ENCODE peak calls at places on chromosomes 6 and 20, in ten cellular contexts. One of them, this sample, is unnamed.

GRCh38 chr6:53018443-53018842 is 23.4 kb upstream of the GSTA4 start:
- DNase-seq in heart right ventricle: no peak
- DNase-seq in neural progenitor cell: no peak
- DNase-seq in GM23338: no peak
- DNase-seq in prostate gland: no peak
- DNase-seq in cardiac muscle cell: no peak
- DNase-seq in colonic mucosa: no peak
- DNase-seq in CD8-positive, alpha-beta T cell: no peak
- DNase-seq in endothelial cell of umbilical vein: no peak
- DNase-seq in OCI-LY7: no peak
- DNase-seq in this sample: no peak

GRCh38 chr6:15518878-15519277 is 143.9 kb downstream of the DTNBP1 start:
- DNase-seq in GM23338: no peak
- DNase-seq in neural progenitor cell: no peak
- DNase-seq in heart right ventricle: no peak
- DNase-seq in colonic mucosa: no peak
- DNase-seq in CD8-positive, alpha-beta T cell: no peak
- DNase-seq in prostate gland: no peak
- DNase-seq in endothelial cell of umbilical vein: no peak
- DNase-seq in cardiac muscle cell: no peak
- DNase-seq in OCI-LY7: no peak
- DNase-seq in this sample: no peak

GRCh38 chr6:23111984-23112383 is 542.6 kb downstream of the HDGFL1 start:
- DNase-seq in heart right ventricle: no peak
- DNase-seq in CD8-positive, alpha-beta T cell: no peak
- DNase-seq in GM23338: no peak
- DNase-seq in endothelial cell of umbilical vein: no peak
- DNase-seq in cardiac muscle cell: no peak
- DNase-seq in prostate gland: no peak
- DNase-seq in colonic mucosa: no peak
- DNase-seq in neural progenitor cell: no peak
- DNase-seq in OCI-LY7: no peak
- DNase-seq in this sample: no peak

GRCh38 chr6:161400650-161401049 is 126.8 kb upstream of the AGPAT4 start:
- DNase-seq in colonic mucosa: no peak
- DNase-seq in cardiac muscle cell: no peak
- DNase-seq in endothelial cell of umbilical vein: no peak
- DNase-seq in CD8-positive, alpha-beta T cell: no peak
- DNase-seq in neural progenitor cell: no peak
- DNase-seq in heart right ventricle: no peak
- DNase-seq in OCI-LY7: no peak
- DNase-seq in prostate gland: no peak
- DNase-seq in GM23338: no peak
- DNase-seq in this sample: no peak

GRCh38 chr20:59662161-59662560 is 57.8 kb downstream of the PHACTR3 start:
- DNase-seq in OCI-LY7: no peak
- DNase-seq in endothelial cell of umbilical vein: no peak
- DNase-seq in heart right ventricle: no peak
- DNase-seq in CD8-positive, alpha-beta T cell: no peak
- DNase-seq in cardiac muscle cell: no peak
- DNase-seq in neural progenitor cell: no peak
- DNase-seq in GM23338: no peak
- DNase-seq in colonic mucosa: peak; percentile 3
- DNase-seq in prostate gland: no peak
- DNase-seq in this sample: no peak

GRCh38 chr6:110217255-110217654 is 37.0 kb downstream of the CDC40 start:
- DNase-seq in OCI-LY7: no peak
- DNase-seq in CD8-positive, alpha-beta T cell: no peak
- DNase-seq in neural progenitor cell: no peak
- DNase-seq in cardiac muscle cell: no peak
- DNase-seq in GM23338: peak; percentile 27
- DNase-seq in prostate gland: no peak
- DNase-seq in endothelial cell of umbilical vein: no peak
- DNase-seq in heart right ventricle: no peak
- DNase-seq in colonic mucosa: no peak
- DNase-seq in this sample: no peak

GRCh38 chr6:37956711-37957110 is 137.2 kb downstream of the ZFAND3 start:
- DNase-seq in prostate gland: no peak
- DNase-seq in neural progenitor cell: no peak
- DNase-seq in heart right ventricle: peak; percentile 21
- DNase-seq in CD8-positive, alpha-beta T cell: no peak
- DNase-seq in cardiac muscle cell: no peak
- DNase-seq in GM23338: no peak
- DNase-seq in endothelial cell of umbilical vein: peak; percentile 12
- DNase-seq in OCI-LY7: no peak
- DNase-seq in colonic mucosa: no peak
- DNase-seq in this sample: no peak

GRCh38 chr6:10099086-10099499 is 315.8 kb downstream of the TFAP2A start:
- DNase-seq in prostate gland: peak; percentile 72
- DNase-seq in heart right ventricle: no peak
- DNase-seq in endothelial cell of umbilical vein: no peak
- DNase-seq in GM23338: peak; percentile 41
- DNase-seq in cardiac muscle cell: peak; percentile 48
- DNase-seq in colonic mucosa: peak; percentile 17
- DNase-seq in OCI-LY7: no peak
- DNase-seq in CD8-positive, alpha-beta T cell: no peak
- DNase-seq in neural progenitor cell: no peak
- DNase-seq in this sample: no peak

GRCh38 chr6:2875840-2876207 is 27.3 kb downstream of the SERPINB9 start:
- DNase-seq in neural progenitor cell: peak; percentile 34
- DNase-seq in CD8-positive, alpha-beta T cell: no peak
- DNase-seq in colonic mucosa: peak; percentile 64
- DNase-seq in cardiac muscle cell: no peak
- DNase-seq in GM23338: peak; percentile 70
- DNase-seq in OCI-LY7: peak; percentile 51
- DNase-seq in prostate gland: no peak
- DNase-seq in heart right ventricle: no peak
- DNase-seq in endothelial cell of umbilical vein: peak; percentile 33
- DNase-seq in this sample: no peak

GRCh38 chr20:38114353-38114791 is 50.7 kb downstream of the TGM2 start:
- DNase-seq in cardiac muscle cell: no peak
- DNase-seq in OCI-LY7: no peak
- DNase-seq in CD8-positive, alpha-beta T cell: no peak
- DNase-seq in endothelial cell of umbilical vein: no peak
- DNase-seq in neural progenitor cell: no peak
- DNase-seq in colonic mucosa: no peak
- DNase-seq in heart right ventricle: peak; percentile 3
- DNase-seq in GM23338: no peak
- DNase-seq in prostate gland: no peak
- DNase-seq in this sample: no peak

GRCh38 chr6:90123796-90124195 is 172.8 kb downstream of the BACH2 start:
- DNase-seq in cardiac muscle cell: no peak
- DNase-seq in neural progenitor cell: no peak
- DNase-seq in prostate gland: no peak
- DNase-seq in endothelial cell of umbilical vein: no peak
- DNase-seq in heart right ventricle: no peak
- DNase-seq in colonic mucosa: no peak
- DNase-seq in CD8-positive, alpha-beta T cell: no peak
- DNase-seq in OCI-LY7: no peak
- DNase-seq in GM23338: no peak
- DNase-seq in this sample: no peak

GRCh38 chr6:11833626-11834592 is 55.3 kb upstream of the ADTRP start:
- DNase-seq in neural progenitor cell: no peak
- DNase-seq in GM23338: peak; percentile 45
- DNase-seq in prostate gland: no peak
- DNase-seq in CD8-positive, alpha-beta T cell: no peak
- DNase-seq in OCI-LY7: no peak
- DNase-seq in endothelial cell of umbilical vein: no peak
- DNase-seq in heart right ventricle: no peak
- DNase-seq in cardiac muscle cell: no peak
- DNase-seq in colonic mucosa: no peak
- DNase-seq in this sample: no peak

GRCh38 chr6:107418118-107418517 is 41.2 kb downstream of the PDSS2 start:
- DNase-seq in GM23338: peak; percentile 77
- DNase-seq in neural progenitor cell: peak; percentile 20
- DNase-seq in endothelial cell of umbilical vein: no peak
- DNase-seq in OCI-LY7: peak; percentile 19
- DNase-seq in heart right ventricle: no peak
- DNase-seq in prostate gland: no peak
- DNase-seq in CD8-positive, alpha-beta T cell: no peak
- DNase-seq in cardiac muscle cell: no peak
- DNase-seq in colonic mucosa: no peak
- DNase-seq in this sample: no peak

GRCh38 chr20:39676857-39677351 is 714.8 kb downstream of the DHX35 start:
- DNase-seq in neural progenitor cell: peak; percentile 18
- DNase-seq in heart right ventricle: no peak
- DNase-seq in colonic mucosa: peak; percentile 20
- DNase-seq in prostate gland: peak; percentile 67
- DNase-seq in OCI-LY7: no peak
- DNase-seq in endothelial cell of umbilical vein: peak; percentile 47
- DNase-seq in CD8-positive, alpha-beta T cell: no peak
- DNase-seq in GM23338: peak; percentile 51
- DNase-seq in cardiac muscle cell: no peak
- DNase-seq in this sample: no peak

GRCh38 chr20:4973330-4974097 is 27.8 kb downstream of the SLC23A2 start:
- DNase-seq in neural progenitor cell: no peak
- DNase-seq in endothelial cell of umbilical vein: peak; percentile 95
- DNase-seq in GM23338: no peak
- DNase-seq in cardiac muscle cell: no peak
- DNase-seq in prostate gland: no peak
- DNase-seq in OCI-LY7: peak; percentile 39
- DNase-seq in colonic mucosa: peak; percentile 26
- DNase-seq in CD8-positive, alpha-beta T cell: no peak
- DNase-seq in heart right ventricle: peak; percentile 8
- DNase-seq in this sample: no peak

GRCh38 chr6:102114402-102114801 is 720.9 kb downstream of the GRIK2 start:
- DNase-seq in endothelial cell of umbilical vein: no peak
- DNase-seq in neural progenitor cell: peak; percentile 29
- DNase-seq in GM23338: peak; percentile 72
- DNase-seq in prostate gland: no peak
- DNase-seq in cardiac muscle cell: peak; percentile 45
- DNase-seq in heart right ventricle: no peak
- DNase-seq in colonic mucosa: no peak
- DNase-seq in CD8-positive, alpha-beta T cell: no peak
- DNase-seq in OCI-LY7: peak; percentile 20
- DNase-seq in this sample: no peak

DNA sequence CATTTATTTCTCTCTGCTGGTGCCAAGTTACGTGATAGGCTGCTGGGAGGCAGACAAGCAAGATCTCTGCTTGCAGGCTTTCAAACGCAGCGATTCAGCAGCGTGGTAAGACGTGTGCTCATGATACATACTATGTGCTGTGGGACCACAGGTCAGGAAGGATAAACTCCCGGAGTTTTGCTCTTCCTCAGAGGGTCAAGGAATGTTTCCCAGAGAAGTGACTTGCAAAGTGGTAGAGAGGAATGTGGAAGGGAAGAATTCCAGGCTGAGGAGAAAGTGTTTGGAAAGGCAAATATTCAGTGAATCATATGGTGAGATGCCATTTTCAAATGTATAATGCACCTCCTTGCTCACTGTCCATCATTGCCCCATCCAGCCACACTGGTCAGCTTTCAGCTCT is 46.5 kb downstream of the UTRN start:
- DNase-seq in GM23338: peak; percentile 79
- DNase-seq in CD8-positive, alpha-beta T cell: no peak
- DNase-seq in neural progenitor cell: no peak
- DNase-seq in OCI-LY7: no peak
- DNase-seq in cardiac muscle cell: no peak
- DNase-seq in colonic mucosa: no peak
- DNase-seq in prostate gland: no peak
- DNase-seq in heart right ventricle: no peak
- DNase-seq in endothelial cell of umbilical vein: no peak
- DNase-seq in this sample: no peak
- H3K4me3 ChIP-seq in GM23338: peak overlapping the region; percentile 39
- H3K4me3 ChIP-seq in CD8-positive, alpha-beta T cell: no peak overlapping the region
- H3K4me3 ChIP-seq in neural progenitor cell: no peak overlapping the region
- H3K4me3 ChIP-seq in OCI-LY7: no peak overlapping the region
- H3K4me3 ChIP-seq in cardiac muscle cell: no peak overlapping the region
- H3K4me3 ChIP-seq in colonic mucosa: no peak overlapping the region
- H3K4me3 ChIP-seq in prostate gland: peak overlapping the region; percentile 2
- H3K4me3 ChIP-seq in heart right ventricle: no peak overlapping the region
- H3K4me3 ChIP-seq in endothelial cell of umbilical vein: no peak overlapping the region
- H3K4me3 ChIP-seq in this sample: peak overlapping the region; percentile 30

GRCh38 chr6:158680441-158680840 is 30.6 kb downstream of the SYTL3 start:
- DNase-seq in heart right ventricle: no peak
- DNase-seq in CD8-positive, alpha-beta T cell: no peak
- DNase-seq in neural progenitor cell: no peak
- DNase-seq in prostate gland: no peak
- DNase-seq in colonic mucosa: no peak
- DNase-seq in OCI-LY7: no peak
- DNase-seq in GM23338: no peak
- DNase-seq in endothelial cell of umbilical vein: no peak
- DNase-seq in cardiac muscle cell: no peak
- DNase-seq in this sample: no peak
- H3K27ac ChIP-seq in heart right ventricle: no peak overlapping the region
- H3K27ac ChIP-seq in CD8-positive, alpha-beta T cell: no peak overlapping the region
- H3K27ac ChIP-seq in neural progenitor cell: no peak overlapping the region
- H3K27ac ChIP-seq in prostate gland: no peak overlapping the region
- H3K27ac ChIP-seq in colonic mucosa: no peak overlapping the region
- H3K27ac ChIP-seq in OCI-LY7: no peak overlapping the region
- H3K27ac ChIP-seq in GM23338: no peak overlapping the region
- H3K27ac ChIP-seq in endothelial cell of umbilical vein: no peak overlapping the region
- H3K27ac ChIP-seq in cardiac muscle cell: no peak overlapping the region
- H3K27ac ChIP-seq in this sample: no peak overlapping the region

GRCh38 chr6:125802943-125803377 is 12.2 kb downstream of the NCOA7 start:
- DNase-seq in endothelial cell of umbilical vein: peak; percentile 96
- DNase-seq in prostate gland: no peak
- DNase-seq in colonic mucosa: no peak
- DNase-seq in OCI-LY7: peak; percentile 35
- DNase-seq in GM23338: no peak
- DNase-seq in cardiac muscle cell: no peak
- DNase-seq in CD8-positive, alpha-beta T cell: no peak
- DNase-seq in heart right ventricle: no peak
- DNase-seq in neural progenitor cell: no peak
- DNase-seq in this sample: no peak
- H3K4me1 ChIP-seq in endothelial cell of umbilical vein: peaks cover 33% of the 10 kb centered on the region
- H3K4me1 ChIP-seq in prostate gland: no peaks in the 10 kb centered on the region
- H3K4me1 ChIP-seq in colonic mucosa: no peaks in the 10 kb centered on the region
- H3K4me1 ChIP-seq in OCI-LY7: peaks cover 97% of the 10 kb centered on the region
- H3K4me1 ChIP-seq in GM23338: no peaks in the 10 kb centered on the region
- H3K4me1 ChIP-seq in cardiac muscle cell: no peaks in the 10 kb centered on the region
- H3K4me1 ChIP-seq in CD8-positive, alpha-beta T cell: no peaks in the 10 kb centered on the region
- H3K4me1 ChIP-seq in heart right ventricle: peaks cover 8% of the 10 kb centered on the region
- H3K4me1 ChIP-seq in neural progenitor cell: no peaks in the 10 kb centered on the region
- H3K4me1 ChIP-seq in this sample: peaks cover 38% of the 10 kb centered on the region

DNA sequence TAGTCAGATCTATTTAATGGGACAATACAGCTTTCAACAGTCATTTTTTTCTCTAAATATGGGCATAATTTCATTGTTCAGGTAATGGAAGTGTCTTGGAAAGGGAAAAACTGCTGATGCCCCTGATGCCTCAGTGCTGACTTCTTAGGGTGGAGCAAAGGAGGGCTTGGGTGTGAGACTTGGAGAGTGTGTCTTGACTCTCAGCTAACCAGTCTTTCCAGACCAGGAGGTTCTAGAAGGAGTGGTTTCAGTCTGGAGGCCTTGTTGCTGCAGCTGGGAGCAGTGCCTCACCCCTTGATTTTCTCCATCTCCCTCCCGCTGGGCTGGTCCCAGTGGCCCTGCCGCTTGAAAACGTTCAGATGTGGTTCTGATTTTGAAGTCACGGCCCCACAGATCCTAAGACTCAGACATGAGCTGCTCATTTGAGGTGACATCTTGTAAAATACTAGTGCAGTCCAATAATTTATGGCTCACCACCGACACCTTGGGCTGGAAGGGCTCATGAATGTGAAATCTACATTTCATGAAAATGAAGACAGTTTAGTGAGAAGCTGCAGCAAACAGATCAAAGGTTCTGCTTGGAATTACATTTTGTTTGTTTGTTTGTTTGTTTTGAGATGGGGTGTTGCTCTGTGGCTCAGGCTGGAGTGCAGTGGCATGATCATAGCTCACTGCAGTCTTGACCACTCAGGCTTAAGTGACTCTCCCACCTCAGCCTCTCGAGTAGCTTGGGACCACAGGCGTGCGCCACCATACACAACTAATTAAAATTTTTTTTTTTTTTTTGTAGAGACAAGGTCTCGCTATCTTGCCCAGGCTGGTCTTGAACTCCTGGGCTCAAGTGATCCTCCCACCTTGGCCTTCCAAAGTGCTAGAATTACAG is 5.6 kb downstream of the DSP start:
- DNase-seq in colonic mucosa: peak; percentile 75
- DNase-seq in endothelial cell of umbilical vein: no peak
- DNase-seq in neural progenitor cell: no peak
- DNase-seq in prostate gland: peak; percentile 40
- DNase-seq in OCI-LY7: no peak
- DNase-seq in heart right ventricle: no peak
- DNase-seq in GM23338: no peak
- DNase-seq in CD8-positive, alpha-beta T cell: no peak
- DNase-seq in cardiac muscle cell: no peak
- DNase-seq in this sample: no peak
- H3K4me3 ChIP-seq in colonic mucosa: no peak overlapping the region
- H3K4me3 ChIP-seq in endothelial cell of umbilical vein: no peak overlapping the region
- H3K4me3 ChIP-seq in neural progenitor cell: no peak overlapping the region
- H3K4me3 ChIP-seq in prostate gland: no peak overlapping the region
- H3K4me3 ChIP-seq in OCI-LY7: no peak overlapping the region
- H3K4me3 ChIP-seq in heart right ventricle: no peak overlapping the region
- H3K4me3 ChIP-seq in GM23338: no peak overlapping the region
- H3K4me3 ChIP-seq in CD8-positive, alpha-beta T cell: no peak overlapping the region
- H3K4me3 ChIP-seq in cardiac muscle cell: no peak overlapping the region
- H3K4me3 ChIP-seq in this sample: no peak overlapping the region